ENCODE peak calls at places on chromosomes 6 and 20, in five cellular contexts. D, P, J, Y and Q are unnamed samples. For H3K4me1, the result is how much of the 10 kb centered on the place peaks cover.

GRCh38 chr20:52313335-52313963 is 121.9 kb upstream of the ZFP64 start:
- DNase-seq in J (peak), P (no peak), D (peak), Y (no peak), Q (peak)

GRCh38 chr6:7124631-7125030 is 16.9 kb downstream of the RREB1 start:
- DNase-seq in D (no peak), P (no peak), Y (no peak), J (no peak), Q (no peak)

GRCh38 chr20:61953037-61953788 is 112.5 kb downstream of the TAF4 start:
- DNase-seq in P (peak), D (no peak), Y (peak), J (no peak), Q (no peak)

GRCh38 chr6:88238065-88238464 is 71.9 kb upstream of the CNR1 start:
- DNase-seq in P (no peak), J (peak), Y (no peak), D (peak), Q (peak)

GRCh38 chr6:14917101-14917500 is 328.8 kb upstream of the JARID2 start:
- DNase-seq in Y (no peak), P (no peak), J (no peak), D (no peak), Q (no peak)

GRCh38 chr6:151056230-151056907 is 183.4 kb upstream of the AKAP12 start:
- DNase-seq in J (peak), Y (no peak), D (no peak), P (peak), Q (no peak)

GRCh38 chr20:63215101-63216040 is 560 bp downstream of the YTHDF1 start:
- DNase-seq in D (peak), J (peak), P (no peak), Y (no peak), Q (peak)

GRCh38 chr6:73367761-73368355 is 1.8 kb downstream of the OOEP start:
- DNase-seq in J (no peak), Y (no peak), D (no peak), P (no peak), Q (no peak)

GRCh38 chr6:52231411-52232127 is 12.7 kb downstream of the IL17F start:
- DNase-seq in D (peak), J (no peak), P (no peak), Y (no peak), Q (no peak)

GRCh38 chr20:63177134-63177784 is 38.7 kb downstream of the YTHDF1 start:
- DNase-seq in Y (no peak), P (no peak), J (no peak), D (no peak), Q (no peak)

GRCh38 chr6:34115396-34116314 is 30.2 kb downstream of the GRM4 start:
- DNase-seq in Y (no peak), P (no peak), D (peak), J (no peak), Q (peak)

GRCh38 chr20:24164360-24164759 is 175.8 kb upstream of the GGTLC1 start:
- DNase-seq in P (peak), J (peak), D (peak), Y (no peak), Q (no peak)

GRCh38 chr20:22921595-22922421 is 113.3 kb upstream of the SSTR4 start:
- DNase-seq in J (no peak), P (no peak), D (no peak), Y (no peak), Q (no peak)

GRCh38 chr20:23570178-23570577 is 1.9 kb upstream of the CST9L start:
- DNase-seq in Y (no peak), D (no peak), P (no peak), J (no peak), Q (no peak)

GRCh38 chr6:68333444-68333843 is 301.6 kb upstream of the ADGRB3 start:
- DNase-seq in D (no peak), P (no peak), J (no peak), Y (no peak), Q (peak)

GRCh38 chr6:16420715-16421461 is 182.5 kb downstream of the GMPR start:
- DNase-seq in Y (no peak), J (no peak), P (no peak), D (no peak), Q (peak)

GRCh38 chr6:137102851-137103492 is 58.2 kb upstream of the IL20RA start:
- DNase-seq in D (no peak), J (no peak), P (no peak), Y (no peak), Q (no peak)

GRCh38 chr6:44264154-44265002 is 973 bp downstream of the NFKBIE start:
- DNase-seq in J (no peak), D (no peak), P (no peak), Y (no peak), Q (no peak)

GRCh38 chr20:2144850-2145249 is 43.2 kb downstream of the STK35 start:
- DNase-seq in Y (no peak), P (no peak), J (no peak), D (no peak), Q (no peak)

GRCh38 chr6:25360611-25361010 is 81.4 kb downstream of the CARMIL1 start:
- DNase-seq in Y (no peak), P (no peak), D (no peak), J (no peak), Q (no peak)

GRCh38 chr6:113103618-113104390 is 753.3 kb upstream of the MARCKS start:
- DNase-seq in Y (no peak), D (no peak), J (no peak), P (no peak), Q (no peak)

GRCh38 chr6:112841553-112842337 is 494.6 kb downstream of the RFPL4B start:
- DNase-seq in D (no peak), Y (no peak), P (no peak), J (no peak), Q (no peak)

GRCh38 chr6:111715321-111715720 is 109.6 kb upstream of the TRAF3IP2 start:
- DNase-seq in D (no peak), Y (no peak), J (no peak), P (no peak), Q (no peak)

GRCh38 chr6:6744551-6744950 is 156.0 kb downstream of the LY86 start:
- DNase-seq in Y (no peak), P (no peak), J (no peak), D (no peak), Q (no peak)

GRCh38 chr20:11754451-11754850 is 163.2 kb upstream of the BTBD3 start:
- DNase-seq in P (no peak), D (no peak), Y (no peak), J (no peak), Q (no peak)

GRCh38 chr6:159943101-159943632 is 25.7 kb upstream of the IGF2R start:
- DNase-seq in Y (no peak), D (no peak), P (no peak), J (peak), Q (no peak)

GRCh38 chr6:159093608-159094443 is 49.0 kb upstream of the TAGAP start:
- DNase-seq in J (no peak), Y (no peak), P (no peak), D (no peak), Q (no peak)

GRCh38 chr6:44076366-44077200 is 50.7 kb downstream of the MRPL14 start:
- DNase-seq in J (no peak), P (no peak), D (peak), Y (no peak), Q (peak)

GRCh38 chr6:125586074-125586473 is 163.4 kb upstream of the HEY2 start:
- DNase-seq in J (no peak), P (no peak), Y (no peak), D (no peak), Q (no peak)

GRCh38 chr20:63020681-63021080 is 13.9 kb upstream of the BHLHE23 start:
- DNase-seq in J (no peak), Y (no peak), P (no peak), D (no peak), Q (no peak)

GRCh38 chr20:32247957-32248497 is 29.4 kb upstream of the KIF3B start:
- DNase-seq in J (no peak), D (no peak), Y (no peak), P (no peak), Q (no peak)

GRCh38 chr6:34052071-34052825 is 93.6 kb downstream of the GRM4 start:
- DNase-seq in D (no peak), Y (no peak), J (no peak), P (no peak), Q (no peak)

GRCh38 chr6:40962241-40962640 is 76.8 kb downstream of the UNC5CL start:
- DNase-seq in P (peak), J (peak), Y (no peak), D (no peak), Q (no peak)

GRCh38 chr20:50554694-50555579 is 44.8 kb downstream of the PTPN1 start:
- DNase-seq in P (no peak), Y (no peak), J (no peak), D (no peak), Q (no peak)

GRCh38 chr20:47220161-47220582 is 136.3 kb downstream of the ZMYND8 start:
- DNase-seq in Y (no peak), D (peak), P (peak), J (peak), Q (peak)

GRCh38 chr20:21352703-21353102 is 44.6 kb downstream of the NKX2-4 start:
- DNase-seq in P (no peak), D (no peak), Y (no peak), J (peak), Q (peak)

DNA sequence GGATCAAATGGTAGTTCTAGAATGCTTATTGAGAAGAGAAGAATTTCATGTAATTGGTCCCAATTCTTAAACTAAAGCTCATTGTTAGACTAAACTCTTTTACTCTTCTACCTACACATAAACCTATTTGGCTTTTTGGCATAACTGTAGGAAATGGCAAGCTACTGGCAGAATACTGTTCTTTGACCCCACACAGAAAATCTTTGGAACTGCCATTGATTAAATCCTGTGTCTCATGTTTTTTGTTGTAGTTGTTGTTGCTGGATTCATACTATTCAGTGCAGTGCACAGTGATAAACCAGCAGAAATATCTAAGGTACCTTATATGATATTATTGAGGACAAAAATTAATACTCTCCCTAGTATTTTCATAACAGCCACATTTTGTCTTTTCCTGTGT is 242.1 kb upstream of the SGK1 start:
- DNase-seq in P (no peak), J (no peak), D (no peak), Y (no peak), Q (no peak)
- H3K4me3 ChIP-seq in P (no peak), J (no peak), D (no peak), Y (no peak), Q (no peak)

GRCh38 chr6:79927758-79928157 is 19.6 kb downstream of the ELOVL4 start:
- DNase-seq in D (no peak), Y (no peak), P (no peak), J (no peak), Q (no peak)

GRCh38 chr6:79922018-79922417 is 25.3 kb downstream of the ELOVL4 start:
- DNase-seq in J (no peak), D (no peak), Y (no peak), P (no peak), Q (no peak)
- H3K4me1 ChIP-seq in J (under half), D (under half), Y (under half), P (under half), Q (under half)

GRCh38 chr6:28983838-28984237 is 21.3 kb downstream of the ZNF311 start:
- DNase-seq in P (no peak), J (no peak), Y (no peak), D (no peak), Q (peak)

GRCh38 chr6:28985396-28986164 is 19.5 kb downstream of the ZNF311 start:
- DNase-seq in D (peak), Y (peak), P (peak), J (peak), Q (no peak)

DNA sequence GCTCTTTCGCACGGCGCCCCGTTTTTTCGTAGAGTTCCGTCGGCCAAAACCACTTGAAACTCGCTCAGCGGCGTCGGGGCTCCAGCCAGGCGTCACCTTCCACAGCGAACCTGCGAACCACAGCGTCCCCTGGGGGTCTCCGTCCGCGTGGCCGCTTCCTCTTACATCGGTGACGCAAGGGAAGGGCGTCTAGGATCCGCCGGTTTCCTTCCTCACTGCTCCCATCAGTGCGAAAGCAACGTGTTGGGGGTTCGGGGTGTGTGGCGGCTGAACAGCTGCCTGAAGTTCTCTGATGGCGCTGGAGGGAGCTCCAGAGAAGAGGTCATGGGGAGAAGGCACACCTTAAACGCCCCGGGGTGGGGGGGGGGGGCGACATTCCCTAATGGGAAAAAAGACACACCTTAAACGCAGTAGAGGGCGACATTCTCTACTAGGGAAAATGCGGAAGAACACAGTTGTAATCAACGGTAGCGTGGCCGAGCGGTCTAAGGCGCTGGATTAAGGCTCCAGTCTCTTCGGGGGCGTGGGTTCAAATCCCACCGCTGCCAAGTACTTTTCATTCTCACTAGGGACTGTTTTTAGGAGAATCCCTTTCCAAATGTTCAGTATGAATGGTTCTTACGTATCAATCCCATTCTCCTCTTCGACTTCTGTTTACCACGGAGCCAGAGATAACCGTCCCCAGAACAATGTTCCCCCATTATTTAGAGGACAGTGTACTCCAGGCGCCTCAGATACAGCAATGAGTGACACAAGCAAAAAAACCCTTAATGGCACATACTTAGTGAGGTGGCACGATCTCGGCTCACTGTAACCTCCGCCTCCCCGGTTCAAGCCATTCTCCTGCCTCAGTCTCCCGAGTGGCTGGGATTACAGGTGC is 16.3 kb downstream of the ZNF311 start:
- DNase-seq in J (no peak), Y (no peak), P (no peak), D (peak), Q (peak)
- H3K4me3 ChIP-seq in J (no peak), Y (peak), P (no peak), D (peak), Q (peak)

GRCh38 chr20:37295001-37295400 is 5.5 kb downstream of the MANBAL start:
- DNase-seq in D (no peak), Y (no peak), J (no peak), P (peak), Q (no peak)

GRCh38 chr20:37293301-37293943 is 4.0 kb downstream of the MANBAL start:
- DNase-seq in Y (no peak), D (no peak), J (no peak), P (no peak), Q (no peak)

GRCh38 chr20:37295595-37295994 is 6.1 kb downstream of the MANBAL start:
- DNase-seq in J (no peak), P (no peak), D (no peak), Y (no peak), Q (no peak)

GRCh38 chr20:37296371-37296770 is 6.9 kb downstream of the MANBAL start:
- DNase-seq in D (no peak), P (no peak), Y (no peak), J (no peak), Q (no peak)

GRCh38 chr20:37294262-37294981 is 5.0 kb downstream of the MANBAL start:
- DNase-seq in J (no peak), P (no peak), Y (no peak), D (no peak), Q (no peak)
- H3K4me1 ChIP-seq in J (under half), P (half or more), Y (under half), D (under half), Q (under half)

GRCh38 chr6:36698871-36699271 is 1.2 kb downstream of the RAB44 start:
- DNase-seq in Y (no peak), P (no peak), J (no peak), D (no peak), Q (no peak)
- H3K4me3 ChIP-seq in Y (no peak), P (no peak), J (no peak), D (no peak), Q (no peak)

DNA sequence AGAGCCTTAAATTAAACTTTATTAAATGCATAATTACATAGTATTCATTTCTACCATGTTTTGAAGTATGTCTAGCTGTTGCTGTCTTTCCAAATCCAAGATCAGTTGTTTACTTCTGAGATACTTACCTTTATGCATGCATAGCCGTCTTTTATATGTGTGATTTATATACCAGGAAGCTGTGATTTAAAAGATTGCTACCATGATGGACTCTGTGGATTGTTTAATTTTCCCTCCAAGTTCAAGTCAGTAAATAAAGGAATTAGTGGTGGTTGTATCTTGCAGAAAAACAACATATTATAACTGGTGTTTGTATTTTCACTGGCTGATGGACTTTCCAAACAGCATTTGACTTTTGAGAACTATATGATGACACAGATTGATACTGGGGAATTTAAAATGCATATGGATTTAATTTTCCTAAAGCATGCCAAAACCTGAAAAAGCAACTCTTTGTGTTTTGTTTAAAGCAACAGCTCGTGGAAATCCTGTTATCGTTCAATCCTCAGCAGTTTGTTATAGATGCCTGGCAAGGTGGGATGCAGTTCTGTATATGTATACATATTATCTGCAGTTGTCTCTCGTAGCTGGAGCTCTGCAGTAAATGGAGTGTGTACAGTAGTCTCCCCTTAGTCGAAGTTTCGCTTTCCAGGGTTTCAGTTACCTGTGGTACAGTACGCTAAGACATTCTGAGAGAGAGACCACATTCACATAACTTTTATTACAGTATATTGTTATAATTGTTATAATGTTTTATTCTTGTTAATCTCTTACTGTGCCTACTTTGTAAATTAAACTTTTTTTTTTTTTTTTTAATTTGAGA is 77.1 kb downstream of the CBFA2T2 start:
- DNase-seq in P (no peak), J (no peak), D (no peak), Y (no peak), Q (no peak)
- H3K4me1 ChIP-seq in P (under half), J (half or more), D (half or more), Y (under half), Q (under half)

GRCh38 chr6:149680490-149680889 is 32.0 kb upstream of the KATNA1 start:
- DNase-seq in P (no peak), J (no peak), Y (no peak), D (no peak), Q (no peak)
- H3K4me3 ChIP-seq in P (no peak), J (no peak), Y (no peak), D (no peak), Q (no peak)

DNA sequence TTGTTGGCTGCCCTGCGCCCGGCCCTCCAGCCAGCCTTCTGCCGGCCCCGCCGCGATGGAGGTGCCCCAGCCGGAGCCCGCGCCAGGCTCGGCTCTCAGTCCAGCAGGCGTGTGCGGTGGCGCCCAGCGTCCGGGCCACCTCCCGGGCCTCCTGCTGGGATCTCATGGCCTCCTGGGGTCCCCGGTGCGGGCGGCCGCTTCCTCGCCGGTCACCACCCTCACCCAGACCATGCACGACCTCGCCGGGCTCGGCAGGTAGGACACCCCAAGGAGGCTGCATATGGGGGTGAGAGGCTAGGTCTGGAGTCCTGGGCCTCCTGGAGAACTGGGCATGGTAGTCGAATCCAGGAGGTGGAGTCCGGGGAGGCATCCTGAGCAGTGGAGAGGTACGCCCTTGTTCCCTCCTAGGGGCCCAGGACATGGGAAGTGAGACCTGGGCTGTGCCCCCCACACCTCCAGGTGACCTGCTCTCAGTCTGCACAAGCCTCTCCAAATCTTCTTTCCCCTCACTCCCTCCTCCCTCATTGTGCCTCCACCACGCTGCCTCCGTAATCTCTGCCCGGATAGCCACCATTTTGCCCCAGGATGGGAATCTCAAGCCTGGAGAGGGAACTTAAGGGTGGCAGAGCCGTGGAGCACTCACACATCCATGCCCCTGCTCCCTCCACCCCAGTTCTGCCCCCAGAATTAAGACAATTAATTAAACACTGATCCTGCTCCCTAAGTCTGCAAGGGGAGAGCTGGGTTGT is 541 bp downstream of the CDC25B start:
- DNase-seq in D (no peak), Y (no peak), J (no peak), P (no peak), Q (no peak)
- H3K4me1 ChIP-seq in D (under half), Y (under half), J (under half), P (under half), Q (under half)